ENCODE peak calls at places on chromosome 1, in seven cellular contexts. One of them, this sample, is unnamed.

GRCh38 chr1:217393901-217394300 is 237.0 kb downstream of the GPATCH2 start:
- DNase-seq in GM20000: no peak
- DNase-seq in psoas muscle: no peak
- DNase-seq in cardiac septum: no peak
- DNase-seq in amniotic epithelial cell: no peak
- DNase-seq in midbrain: peak; percentile 12
- DNase-seq in neural crest cell: no peak
- DNase-seq in this sample: no peak

GRCh38 chr1:210231846-210232523 is 611 bp upstream of the SERTAD4 start:
- DNase-seq in GM20000: no peak
- DNase-seq in psoas muscle: peak; percentile 34
- DNase-seq in cardiac septum: no peak
- DNase-seq in amniotic epithelial cell: peak; percentile 51
- DNase-seq in midbrain: no peak
- DNase-seq in neural crest cell: no peak
- DNase-seq in this sample: no peak

GRCh38 chr1:9165396-9165795 is 36.5 kb upstream of the GPR157 start:
- DNase-seq in GM20000: no peak
- DNase-seq in psoas muscle: no peak
- DNase-seq in cardiac septum: no peak
- DNase-seq in amniotic epithelial cell: no peak
- DNase-seq in midbrain: no peak
- DNase-seq in neural crest cell: no peak
- DNase-seq in this sample: no peak

GRCh38 chr1:50023292-50024159 is at the start of gene AGBL4:
- DNase-seq in GM20000: no peak
- DNase-seq in psoas muscle: peak; percentile 48
- DNase-seq in cardiac septum: no peak
- DNase-seq in amniotic epithelial cell: no peak
- DNase-seq in midbrain: peak; percentile 67
- DNase-seq in neural crest cell: no peak
- DNase-seq in this sample: peak; percentile 24

GRCh38 chr1:154534263-154534844 is 24.1 kb downstream of the UBE2Q1 start:
- DNase-seq in GM20000: peak; percentile 41
- DNase-seq in psoas muscle: no peak
- DNase-seq in cardiac septum: no peak
- DNase-seq in amniotic epithelial cell: peak; percentile 34
- DNase-seq in midbrain: no peak
- DNase-seq in neural crest cell: no peak
- DNase-seq in this sample: peak; percentile 21

GRCh38 chr1:17826165-17826488 is 71.0 kb downstream of the ACTL8 start:
- DNase-seq in GM20000: peak; percentile 45
- DNase-seq in psoas muscle: peak; percentile 59
- DNase-seq in cardiac septum: peak; percentile 80
- DNase-seq in amniotic epithelial cell: peak; percentile 8
- DNase-seq in midbrain: no peak
- DNase-seq in neural crest cell: peak; percentile 68
- DNase-seq in this sample: peak; percentile 21

GRCh38 chr1:165162671-165163241 is 193.8 kb downstream of the LMX1A start:
- DNase-seq in GM20000: no peak
- DNase-seq in psoas muscle: no peak
- DNase-seq in cardiac septum: no peak
- DNase-seq in amniotic epithelial cell: no peak
- DNase-seq in midbrain: no peak
- DNase-seq in neural crest cell: no peak
- DNase-seq in this sample: no peak

GRCh38 chr1:30407862-30408580 is 315.4 kb downstream of the MATN1 start:
- DNase-seq in GM20000: no peak
- DNase-seq in psoas muscle: no peak
- DNase-seq in cardiac septum: no peak
- DNase-seq in amniotic epithelial cell: peak; percentile 15
- DNase-seq in midbrain: no peak
- DNase-seq in neural crest cell: no peak
- DNase-seq in this sample: no peak

GRCh38 chr1:1542766-1543705 is 2.6 kb upstream of the TMEM240 start:
- DNase-seq in GM20000: no peak
- DNase-seq in psoas muscle: no peak
- DNase-seq in cardiac septum: no peak
- DNase-seq in amniotic epithelial cell: no peak
- DNase-seq in midbrain: no peak
- DNase-seq in neural crest cell: no peak
- DNase-seq in this sample: peak; percentile 62

GRCh38 chr1:21937372-21938121 is 437 bp upstream of the HSPG2 start:
- DNase-seq in GM20000: peak; percentile 96
- DNase-seq in psoas muscle: peak; percentile 88
- DNase-seq in cardiac septum: peak; percentile 92
- DNase-seq in amniotic epithelial cell: peak; percentile 73
- DNase-seq in midbrain: peak; percentile 85
- DNase-seq in neural crest cell: peak; percentile 78
- DNase-seq in this sample: no peak

GRCh38 chr1:206925116-206925736 is 3.5 kb upstream of the FCMR start:
- DNase-seq in GM20000: peak; percentile 77
- DNase-seq in psoas muscle: peak; percentile 24
- DNase-seq in cardiac septum: no peak
- DNase-seq in amniotic epithelial cell: peak; percentile 14
- DNase-seq in midbrain: no peak
- DNase-seq in neural crest cell: no peak
- DNase-seq in this sample: peak; percentile 38

This sample was measured in erythroblast.